ENCODE peak calls at places on chromosomes 7 and 10, in four cellular contexts. A is dermis blood vessel endothelial cell, T is smooth muscle cell of the brain vasculature, X is GM13977. D is an unnamed sample.

GRCh38 chr7:82010416-82010815 is 240.6 kb upstream of the HGF start:
- DNase-seq in A (no peak), X (no peak), T (no peak), D (no peak)

GRCh38 chr10:104340692-104341091 is 2.4 kb upstream of the ITPRIP start:
- DNase-seq in A (peak), X (no peak), T (no peak), D (no peak)

GRCh38 chr7:69108041-69108440 is 490.2 kb upstream of the AUTS2 start:
- DNase-seq in T (no peak), X (no peak), A (no peak), D (no peak)

GRCh38 chr7:3089493-3089892 is 45.8 kb upstream of the CARD11 start:
- DNase-seq in T (no peak), A (peak), X (no peak), D (no peak)

GRCh38 chr7:87926581-87927461 is 7.2 kb upstream of the ADAM22 start:
- DNase-seq in X (peak), A (no peak), T (peak), D (no peak)

GRCh38 chr10:18984531-18984930 is 64.1 kb upstream of the MALRD1 start:
- DNase-seq in A (no peak), X (no peak), T (no peak), D (no peak)

GRCh38 chr7:80732635-80733034 is 94.2 kb downstream of the CD36 start:
- DNase-seq in A (peak), X (no peak), T (no peak), D (no peak)

GRCh38 chr10:63605568-63605967 is 84.4 kb downstream of the REEP3 start:
- DNase-seq in X (no peak), T (no peak), A (no peak), D (no peak)

GRCh38 chr10:90306187-90306586 is 551.7 kb downstream of the HTR7 start:
- DNase-seq in A (peak), T (peak), X (no peak), D (no peak)

D was measured in Right ventricle myocardium inferior.